ENCODE peak calls at places on chromosome 16, in nine cellular contexts. N is OCI-LY7, R is left lung, U is fibroblast of lung, Q is neural progenitor cell, W is NT2/D1, V is HCT116, X is mammary epithelial cell, B is tibial nerve. Y is an unnamed sample.

GRCh38 chr16:92431-93339 is 14.7 kb downstream of the MPG start:
- DNase-seq in V (no peak), R (no peak), W (no peak), U (no peak), Q (no peak), B (no peak), X (no peak), N (no peak), Y (no peak)

GRCh38 chr16:17448640-17449638 is 21.8 kb downstream of the XYLT1 start:
- DNase-seq in N (peak; percentile 51), X (no peak), Q (no peak), R (peak; percentile 63), B (no peak), U (no peak), W (no peak), V (no peak), Y (peak; percentile 25)

GRCh38 chr16:84042308-84042878 is at the start of gene SLC38A8:
- DNase-seq in V (no peak), N (no peak), X (no peak), U (no peak), R (no peak), B (no peak), Q (no peak), W (no peak), Y (no peak)

GRCh38 chr16:49544828-49545227 is 171.2 kb downstream of the C16orf78 start:
- DNase-seq in N (no peak), W (no peak), U (no peak), V (no peak), Q (no peak), B (no peak), X (no peak), R (no peak), Y (no peak)

GRCh38 chr16:61871837-61872777 is 164.1 kb downstream of the CDH8 start:
- DNase-seq in U (no peak), N (no peak), W (peak; percentile 42), V (no peak), B (no peak), R (no peak), X (no peak), Q (peak; percentile 7), Y (no peak)

GRCh38 chr16:15946257-15947044 is 3.0 kb upstream of the ABCC1 start:
- DNase-seq in U (peak; percentile 82), N (no peak), W (no peak), Q (no peak), B (no peak), R (no peak), X (peak; percentile 80), V (no peak), Y (no peak)

GRCh38 chr16:49527621-49528020 is 154.0 kb downstream of the C16orf78 start:
- DNase-seq in U (peak; percentile 6), B (no peak), Q (no peak), R (no peak), N (no peak), W (no peak), V (no peak), X (no peak), Y (no peak)

GRCh38 chr16:85579199-85579598 is 33.9 kb upstream of the GSE1 start:
- DNase-seq in R (no peak), W (peak; percentile 91), N (no peak), B (no peak), Q (peak; percentile 95), U (no peak), X (no peak), V (no peak), Y (no peak)

GRCh38 chr16:88676502-88677242 is 9.6 kb downstream of the SNAI3 start:
- DNase-seq in U (no peak), X (no peak), V (no peak), Q (no peak), B (no peak), N (no peak), W (no peak), R (no peak), Y (no peak)

GRCh38 chr16:88680554-88681083 is 5.7 kb downstream of the SNAI3 start:
- DNase-seq in B (no peak), N (no peak), W (no peak), V (no peak), X (no peak), Q (no peak), U (no peak), R (no peak), Y (no peak)

GRCh38 chr16:88677721-88678120 is 8.6 kb downstream of the SNAI3 start:
- DNase-seq in R (no peak), N (no peak), W (no peak), X (no peak), V (no peak), U (no peak), Q (no peak), B (no peak), Y (no peak)

GRCh38 chr16:88681084-88681680 is 5.1 kb downstream of the SNAI3 start:
- DNase-seq in W (no peak), U (no peak), B (no peak), Q (peak; percentile 43), X (peak; percentile 14), N (peak; percentile 93), R (no peak), V (no peak), Y (peak; percentile 83)

DNA sequence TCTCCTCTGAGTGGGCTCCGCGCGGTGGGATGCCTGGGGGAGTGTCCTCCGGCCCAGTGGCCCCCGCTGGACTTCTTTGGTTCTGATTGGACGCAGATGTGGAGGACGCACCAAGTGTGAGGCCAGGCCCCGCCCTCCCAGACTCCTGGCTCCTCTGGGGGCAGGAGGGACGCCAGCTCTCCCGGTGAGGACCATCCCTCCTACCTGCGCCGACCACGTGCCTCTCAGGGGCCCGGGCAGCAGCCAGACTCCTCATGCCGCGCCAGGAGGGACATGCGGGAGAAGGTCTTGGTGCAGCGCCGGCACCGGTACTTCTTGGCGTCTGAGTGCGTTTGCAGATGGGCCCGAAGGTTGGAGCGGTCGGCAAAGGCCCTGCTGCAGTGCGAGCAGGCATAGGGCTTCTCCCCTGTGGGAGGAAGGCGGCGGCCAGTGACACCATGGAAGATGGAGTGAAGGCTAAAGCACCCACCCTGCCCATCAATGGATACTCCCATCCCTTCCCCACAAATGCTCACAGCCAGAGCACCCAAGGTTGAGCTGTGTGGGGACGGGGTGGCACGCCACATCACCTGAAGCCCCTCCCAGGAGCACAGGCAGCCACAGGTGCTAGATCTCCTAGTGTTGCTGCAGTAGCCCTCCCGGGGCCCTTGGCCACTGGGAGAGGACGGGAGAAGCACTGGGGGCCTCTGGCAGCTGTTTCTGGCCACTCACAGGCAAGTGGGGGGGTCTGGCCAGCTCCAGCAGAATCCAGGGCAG is 7.9 kb downstream of the SNAI3 start:
- DNase-seq in W (no peak), U (no peak), Q (no peak), X (no peak), R (no peak), B (no peak), V (no peak), N (no peak), Y (no peak)
- H3K4me3 ChIP-seq in W (no peak overlapping the region), U (no peak overlapping the region), Q (no peak overlapping the region), X (no peak overlapping the region), R (no peak overlapping the region), B (no peak overlapping the region), V (no peak overlapping the region), N (no peak overlapping the region), Y (no peak overlapping the region)

GRCh38 chr16:3800477-3801270 is 79.8 kb downstream of the CREBBP start:
- DNase-seq in R (no peak), W (no peak), Q (no peak), B (no peak), U (no peak), V (no peak), N (no peak), X (no peak), Y (no peak)

GRCh38 chr16:3797473-3797872 is 80.1 kb upstream of the TRAP1 start:
- DNase-seq in Q (no peak), R (no peak), X (peak; percentile 28), W (no peak), B (no peak), U (no peak), V (no peak), N (no peak), Y (no peak)

GRCh38 chr16:3798827-3799226 is 81.5 kb upstream of the TRAP1 start:
- DNase-seq in B (no peak), X (no peak), W (no peak), V (no peak), N (no peak), R (no peak), U (no peak), Q (no peak), Y (no peak)

GRCh38 chr16:3800019-3800418 is 80.5 kb downstream of the CREBBP start:
- DNase-seq in Q (no peak), V (no peak), X (no peak), W (no peak), R (no peak), U (no peak), B (no peak), N (no peak), Y (no peak)

DNA sequence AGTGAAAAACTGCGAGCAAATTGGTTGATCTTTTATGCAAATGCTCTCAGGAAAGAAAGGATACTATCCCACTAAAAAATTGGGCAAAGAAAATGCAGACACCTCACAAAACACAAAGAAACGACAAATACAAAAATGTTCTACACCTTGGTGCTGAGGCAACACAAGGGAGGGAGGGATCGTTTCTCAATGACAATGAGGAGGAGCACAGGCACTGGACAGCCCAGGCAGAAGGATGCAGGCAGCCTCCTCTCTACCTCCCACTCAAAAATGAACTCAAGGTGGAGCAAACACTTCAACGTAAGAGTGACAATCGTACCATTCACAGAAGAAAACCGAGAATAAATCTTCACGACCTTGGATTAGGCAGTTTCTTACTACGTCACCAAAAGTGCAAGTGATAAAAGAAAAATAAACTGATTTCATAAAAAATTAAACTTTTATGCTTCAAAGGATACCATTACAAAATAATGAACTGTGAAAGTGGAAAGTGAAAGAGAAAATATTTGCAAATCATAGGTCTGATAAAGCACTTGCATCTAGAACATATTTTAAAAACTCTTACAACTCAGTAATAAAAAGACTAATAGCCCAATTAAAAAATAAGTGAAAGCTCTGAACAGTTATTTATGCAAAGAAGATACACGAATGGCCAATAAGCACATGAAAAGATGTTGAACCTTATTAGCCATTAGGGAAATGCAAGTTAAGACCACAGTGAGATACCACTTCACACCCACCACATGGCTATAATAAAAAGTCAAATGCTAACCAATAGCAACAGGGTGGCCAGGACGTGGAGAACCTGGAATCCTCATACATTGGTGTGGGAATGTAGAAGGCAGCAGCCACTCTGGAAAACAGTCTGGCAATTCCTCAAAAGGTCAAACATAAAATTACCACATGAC is 80.8 kb upstream of the TRAP1 start:
- DNase-seq in W (peak; percentile 6), Q (peak; percentile 14), X (peak; percentile 39), N (no peak), V (no peak), B (no peak), U (no peak), R (no peak), Y (no peak)
- H3K4me1 ChIP-seq in W (peaks cover 2% of the 10 kb centered on the region), Q (peaks cover 3% of the 10 kb centered on the region), X (peaks cover 11% of the 10 kb centered on the region), N (peaks cover 18% of the 10 kb centered on the region), V (no peaks in the 10 kb centered on the region), B (no peaks in the 10 kb centered on the region), U (no peaks in the 10 kb centered on the region), R (peaks cover 7% of the 10 kb centered on the region), Y (peaks cover 22% of the 10 kb centered on the region)

DNA sequence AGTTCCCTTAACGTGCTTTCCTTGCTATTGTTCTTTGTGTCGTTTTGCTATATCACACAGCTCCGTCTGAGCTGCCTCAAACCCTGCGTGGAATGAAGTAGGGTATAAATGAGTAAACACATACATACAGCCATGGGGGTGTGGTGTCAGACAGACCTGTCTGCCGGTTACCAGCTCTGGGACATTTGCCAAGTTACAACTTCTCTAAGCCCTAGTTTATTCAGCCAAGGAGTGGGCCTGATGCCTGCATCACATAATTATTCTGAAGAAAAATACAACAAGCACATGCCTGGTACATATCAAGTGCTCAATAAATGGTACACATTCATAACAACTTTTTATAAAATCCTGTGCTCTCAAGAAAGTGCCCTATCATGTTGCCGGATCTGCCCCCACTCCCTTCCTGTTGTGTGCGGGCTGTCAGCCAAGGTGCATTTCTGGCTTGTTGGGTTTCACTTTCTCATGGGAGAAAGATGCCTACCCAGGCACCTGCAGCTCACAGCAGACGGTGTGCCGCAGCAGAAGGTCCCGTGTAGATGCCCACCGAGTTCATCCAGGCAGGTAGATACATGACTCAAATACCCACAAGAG is 30.5 kb downstream of the SMPD3 start:
- DNase-seq in W (no peak), B (no peak), U (no peak), V (no peak), Q (no peak), R (peak; percentile 66), X (peak; percentile 66), N (peak; percentile 56), Y (peak; percentile 85)
- H3K4me3 ChIP-seq in W (no peak overlapping the region), B (no peak overlapping the region), U (no peak overlapping the region), V (no peak overlapping the region), Q (no peak overlapping the region), R (no peak overlapping the region), X (no peak overlapping the region), N (no peak overlapping the region), Y (no peak overlapping the region)

DNA sequence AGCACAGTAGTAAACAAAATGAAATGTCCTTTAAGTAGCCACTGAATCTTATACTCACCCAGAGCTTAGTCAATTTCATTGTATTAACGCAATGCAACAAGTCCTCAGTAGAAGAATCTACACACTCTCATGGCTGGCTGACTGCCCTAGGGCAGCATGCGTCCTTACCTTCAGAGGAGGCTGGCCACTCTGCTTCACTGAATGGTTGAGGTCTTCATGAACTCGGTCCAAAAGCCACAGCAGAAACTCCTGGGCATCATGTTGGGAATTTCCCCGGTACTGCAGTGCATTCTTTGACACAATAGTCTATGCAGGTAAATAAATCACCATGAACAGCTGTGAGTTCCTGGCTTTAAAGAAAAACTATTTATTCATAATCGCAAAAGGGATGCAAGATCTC is 41.4 kb downstream of the USP31 start:
- DNase-seq in Q (no peak), X (peak; percentile 78), R (no peak), B (no peak), W (no peak), V (no peak), U (no peak), N (no peak), Y (no peak)
- H3K4me1 ChIP-seq in Q (no peaks in the 10 kb centered on the region), X (peaks cover 26% of the 10 kb centered on the region), R (no peaks in the 10 kb centered on the region), B (no peaks in the 10 kb centered on the region), W (peaks cover 2% of the 10 kb centered on the region), V (no peaks in the 10 kb centered on the region), U (no peaks in the 10 kb centered on the region), N (no peaks in the 10 kb centered on the region), Y (peaks cover 6% of the 10 kb centered on the region)